ENCODE peak calls at places on chromosomes 3 and 15, in five cellular contexts. G, F, W, C and K are unnamed samples.

GRCh38 chr3:165191476-165191875 is 4.7 kb downstream of the SLITRK3 start:
- DNase-seq in G (no peak), F (no peak), W (no peak), C (no peak), K (no peak)

GRCh38 chr3:106814231-106814630 is 563.0 kb upstream of the CCDC54 start:
- DNase-seq in G (no peak), F (peak), W (no peak), C (no peak), K (no peak)

GRCh38 chr3:129001101-129001816 is at the start of gene EFCC1:
- DNase-seq in G (no peak), F (peak), W (peak), C (no peak), K (no peak)

GRCh38 chr3:49554639-49555265 is 475 bp downstream of the BSN start:
- DNase-seq in G (no peak), F (peak), W (no peak), C (no peak), K (no peak)

GRCh38 chr3:9147896-9148267 is 101.6 kb downstream of the SRGAP3 start:
- DNase-seq in G (no peak), F (no peak), W (no peak), C (no peak), K (no peak)

GRCh38 chr3:193396451-193397244 is 18.1 kb upstream of the ATP13A5 start:
- DNase-seq in G (no peak), F (no peak), W (no peak), C (no peak), K (no peak)

GRCh38 chr3:125141596-125142417 is 70.7 kb downstream of the SLC12A8 start:
- DNase-seq in G (no peak), F (peak), W (no peak), C (peak), K (no peak)

GRCh38 chr3:177516130-177517011 is 319.1 kb upstream of the TBL1XR1 start:
- DNase-seq in G (peak), F (no peak), W (no peak), C (no peak), K (peak)

GRCh38 chr3:102510663-102511062 is 75.8 kb downstream of the ZPLD1 start:
- DNase-seq in G (no peak), F (no peak), W (no peak), C (no peak), K (no peak)

GRCh38 chr15:90789496-90789895 is 72.3 kb downstream of the BLM start:
- DNase-seq in G (no peak), F (no peak), W (no peak), C (no peak), K (no peak)

GRCh38 chr3:97125902-97126499 is 311.6 kb downstream of the EPHA6 start:
- DNase-seq in G (no peak), F (no peak), W (no peak), C (no peak), K (no peak)

GRCh38 chr3:30292192-30292893 is 314.1 kb upstream of the TGFBR2 start:
- DNase-seq in G (no peak), F (no peak), W (no peak), C (no peak), K (peak)

GRCh38 chr15:77869021-77869895 is 208.3 kb downstream of the TBC1D2B start:
- DNase-seq in G (no peak), F (peak), W (no peak), C (no peak), K (no peak)

GRCh38 chr15:101316529-101316928 is 21.5 kb upstream of the SNRPA1 start:
- DNase-seq in G (no peak), F (no peak), W (no peak), C (no peak), K (no peak)

GRCh38 chr15:94205366-94205765 is 26.0 kb upstream of the MCTP2 start:
- DNase-seq in G (peak), F (no peak), W (no peak), C (no peak), K (no peak)
- H3K4me3 ChIP-seq in G (no peak), F (no peak), W (no peak), C (no peak), K (no peak)

DNA sequence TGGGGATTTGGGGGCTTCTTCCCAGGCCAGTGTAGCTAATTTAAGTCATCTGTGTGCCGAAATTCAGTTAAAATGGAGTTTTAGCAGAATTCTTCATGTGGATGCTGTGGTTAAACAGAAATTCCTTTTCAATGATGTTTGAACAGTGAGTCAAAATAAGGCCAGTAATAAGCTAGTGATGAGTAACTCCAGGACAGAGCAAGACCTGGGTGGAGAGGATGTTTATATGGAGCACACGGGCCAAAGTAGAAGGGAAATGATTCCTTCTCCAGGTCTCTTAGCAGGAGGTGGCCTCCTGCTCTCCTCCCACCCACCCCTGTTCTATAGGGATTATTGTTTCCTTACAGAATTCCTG is 31.9 kb upstream of the UACA start:
- DNase-seq in G (peak), F (no peak), W (no peak), C (no peak), K (peak)
- H3K4me3 ChIP-seq in G (peak), F (no peak), W (no peak), C (no peak), K (no peak)

GRCh38 chr3:176321099-176321498 is 876.2 kb downstream of the TBL1XR1 start:
- DNase-seq in G (no peak), F (no peak), W (no peak), C (no peak), K (no peak)
- H3K4me3 ChIP-seq in G (no peak), F (no peak), W (no peak), C (no peak), K (no peak)

GRCh38 chr3:45992133-45992729 is 3.4 kb downstream of the FYCO1 start:
- DNase-seq in G (no peak), F (no peak), W (no peak), C (no peak), K (no peak)
- H3K4me3 ChIP-seq in G (no peak), F (no peak), W (no peak), C (no peak), K (no peak)

GRCh38 chr15:96123028-96123400 is 207.5 kb upstream of the NR2F2 start:
- DNase-seq in G (no peak), F (no peak), W (no peak), C (no peak), K (no peak)

GRCh38 chr15:96124436-96124835 is 206.1 kb upstream of the NR2F2 start:
- DNase-seq in G (no peak), F (no peak), W (no peak), C (no peak), K (no peak)

GRCh38 chr15:96123630-96124187 is 206.8 kb upstream of the NR2F2 start:
- DNase-seq in G (no peak), F (no peak), W (no peak), C (peak), K (no peak)

GRCh38 chr15:96126859-96127258 is 203.6 kb upstream of the NR2F2 start:
- DNase-seq in G (no peak), F (no peak), W (no peak), C (no peak), K (no peak)

GRCh38 chr15:96125681-96126080 is 204.8 kb upstream of the NR2F2 start:
- DNase-seq in G (no peak), F (no peak), W (no peak), C (no peak), K (peak)
- H3K4me3 ChIP-seq in G (no peak), F (no peak), W (no peak), C (no peak), K (no peak)

DNA sequence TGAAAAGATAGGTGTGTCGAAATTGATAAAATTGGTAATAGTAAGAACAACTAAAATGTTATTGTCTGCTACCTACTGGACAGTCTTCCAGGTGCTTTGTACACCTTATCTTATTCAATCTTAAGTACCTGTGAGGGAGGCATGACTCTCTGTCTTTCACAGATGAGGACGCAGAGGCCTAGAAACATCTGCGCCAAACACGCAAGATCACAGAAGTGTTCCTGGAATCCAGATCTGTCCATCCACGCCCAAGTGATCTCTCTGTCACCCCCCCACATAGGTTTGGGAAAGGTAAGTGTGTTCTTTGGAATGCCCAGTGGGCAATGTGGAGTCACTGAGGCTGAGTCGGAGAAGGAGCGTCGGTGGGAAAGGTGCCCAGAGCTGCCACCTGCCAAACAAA is 34.4 kb upstream of the PTPRG start:
- DNase-seq in G (no peak), F (no peak), W (no peak), C (no peak), K (no peak)
- H3K4me3 ChIP-seq in G (no peak), F (no peak), W (no peak), C (no peak), K (no peak)

DNA sequence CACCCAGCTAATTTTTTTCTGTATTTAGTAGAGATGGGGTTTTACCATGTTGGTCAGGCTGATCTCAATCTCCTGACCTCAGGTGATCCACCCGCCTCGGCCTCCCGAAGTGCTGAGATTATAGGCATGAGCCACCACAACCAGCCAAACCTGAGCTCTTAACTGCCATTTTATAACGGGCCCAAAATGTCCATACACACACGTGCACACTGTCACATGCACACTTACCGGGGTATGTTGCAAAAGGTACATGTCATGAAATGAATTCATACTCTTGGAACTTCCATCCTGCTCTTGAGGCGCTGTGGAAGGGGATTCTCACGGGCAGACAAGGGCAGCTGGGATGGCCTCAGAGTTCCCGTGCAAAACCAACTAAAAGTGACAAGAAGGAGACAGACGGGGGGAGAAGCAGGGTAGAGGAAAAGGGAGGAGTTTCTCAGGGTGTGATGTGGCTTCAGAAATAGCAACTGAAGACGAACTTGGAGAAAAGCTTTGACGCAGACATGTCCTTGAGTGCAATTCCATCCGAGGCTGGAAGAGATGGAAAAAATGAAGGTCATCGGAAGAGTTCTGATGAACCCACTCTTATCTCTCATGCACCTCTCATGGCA is 110.9 kb downstream of the BDH1 start:
- DNase-seq in G (no peak), F (no peak), W (no peak), C (no peak), K (no peak)
- H3K4me3 ChIP-seq in G (no peak), F (no peak), W (no peak), C (no peak), K (no peak)